ENCODE peak calls at places on chromosomes 4 and X, in four cellular contexts. I, S, B and E are unnamed samples.
A peak's percentile ranks its signal among the peaks of the same experiment; 100 is the strongest.

GRCh38 chrX:80810365-80810978 is 795 bp upstream of the BRWD3 start:
- DNase-seq in I (peak; percentile 38), S (no peak), B (no peak), E (no peak)

GRCh38 chrX:127404156-127404555 is 584.6 kb downstream of the PRR32 start:
- DNase-seq in I (no peak), S (no peak), B (no peak), E (no peak)

GRCh38 chr4:140003851-140004579 is 150.0 kb downstream of the MAML3 start:
- DNase-seq in I (no peak), S (no peak), B (no peak), E (no peak)

GRCh38 chrX:95949588-95949987 is 735.1 kb upstream of the DIAPH2 start:
- DNase-seq in I (no peak), S (no peak), B (no peak), E (no peak)

GRCh38 chr4:88605744-88606143 is 13.5 kb downstream of the HERC3 start:
- DNase-seq in I (no peak), S (no peak), B (peak; percentile 7), E (no peak)

GRCh38 chr4:151604238-151604637 is 156.6 kb downstream of the GATB start:
- DNase-seq in I (peak; percentile 38), S (no peak), B (no peak), E (no peak)

GRCh38 chr4:140641789-140642439 is 73.2 kb upstream of the UCP1 start:
- DNase-seq in I (peak; percentile 85), S (no peak), B (no peak), E (no peak)

GRCh38 chrX:12975999-12976558 is 1.2 kb downstream of the TMSB4X start:
- DNase-seq in I (peak; percentile 52), S (peak; percentile 32), B (peak; percentile 74), E (no peak)

GRCh38 chr4:8200302-8200975 is 1.3 kb downstream of the SH3TC1 start:
- DNase-seq in I (no peak), S (no peak), B (no peak), E (no peak)

GRCh38 chr4:6272863-6273660 is 3.4 kb downstream of the WFS1 start:
- DNase-seq in I (peak; percentile 56), S (no peak), B (no peak), E (no peak)

GRCh38 chr4:4580494-4580893 is 38.6 kb upstream of the STX18 start:
- DNase-seq in I (no peak), S (no peak), B (no peak), E (no peak)

GRCh38 chrX:29858714-29859113 is 356.6 kb upstream of the MAGEB2 start:
- DNase-seq in I (no peak), S (no peak), B (no peak), E (no peak)

GRCh38 chr4:182567119-182567518 is 323.9 kb downstream of the TENM3 start:
- DNase-seq in I (peak; percentile 53), S (no peak), B (no peak), E (no peak)

GRCh38 chrX:11791090-11791489 is 33.1 kb downstream of the MSL3 start:
- DNase-seq in I (peak; percentile 13), S (no peak), B (no peak), E (no peak)

GRCh38 chr4:122346036-122346435 is 32.8 kb upstream of the ADAD1 start:
- DNase-seq in I (no peak), S (no peak), B (no peak), E (no peak)

GRCh38 chr4:10983274-10983673 is 298.7 kb upstream of the CLNK start:
- DNase-seq in I (peak; percentile 89), S (no peak), B (no peak), E (no peak)

GRCh38 chr4:101291198-101291597 is 56.1 kb downstream of the PPP3CA start:
- DNase-seq in I (no peak), S (no peak), B (no peak), E (no peak)

GRCh38 chr4:3663791-3664190 is 102.4 kb upstream of the ADRA2C start:
- DNase-seq in I (no peak), S (no peak), B (no peak), E (no peak)

GRCh38 chr4:118954246-118954645 is 65.6 kb downstream of the SYNPO2 start:
- DNase-seq in I (no peak), S (no peak), B (no peak), E (no peak)

GRCh38 chr4:155399974-155400697 is 23.4 kb upstream of the MAP9 start:
- DNase-seq in I (no peak), S (no peak), B (no peak), E (no peak)

GRCh38 chrX:71198066-71198465 is 25.0 kb upstream of the GJB1 start:
- DNase-seq in I (no peak), S (no peak), B (peak; percentile 15), E (no peak)

GRCh38 chr4:108166441-108167315 is 2.1 kb downstream of the LEF1 start:
- DNase-seq in I (peak; percentile 88), S (peak; percentile 50), B (no peak), E (peak; percentile 55)

GRCh38 chr4:141724646-141725045 is 88.3 kb downstream of the IL15 start:
- DNase-seq in I (no peak), S (no peak), B (no peak), E (no peak)

GRCh38 chr4:153467154-153467896 is 1.2 kb downstream of the TMEM131L start:
- DNase-seq in I (peak; percentile 71), S (peak; percentile 40), B (peak; percentile 18), E (peak; percentile 11)

GRCh38 chr4:143358923-143359694 is 22.4 kb downstream of the GAB1 start:
- DNase-seq in I (no peak), S (no peak), B (peak; percentile 40), E (no peak)

GRCh38 chr4:43130228-43131021 is 237.9 kb downstream of the GRXCR1 start:
- DNase-seq in I (no peak), S (no peak), B (no peak), E (no peak)

GRCh38 chr4:123597586-123597985 is 201.0 kb downstream of the SPRY1 start:
- DNase-seq in I (peak; percentile 49), S (no peak), B (no peak), E (no peak)

GRCh38 chrX:37667141-37667540 is 18.4 kb upstream of the XK start:
- DNase-seq in I (no peak), S (no peak), B (no peak), E (no peak)

GRCh38 chr4:10085828-10086505 is 30.6 kb downstream of the WDR1 start:
- DNase-seq in I (no peak), S (no peak), B (no peak), E (no peak)

GRCh38 chr4:6019316-6020263 is 1.4 kb upstream of the C4orf50 start:
- DNase-seq in I (peak; percentile 85), S (peak; percentile 25), B (no peak), E (peak; percentile 4)

GRCh38 chr4:163495900-163496299 is 1.4 kb downstream of the TMA16 start:
- DNase-seq in I (no peak), S (no peak), B (no peak), E (no peak)

GRCh38 chr4:3384771-3385701 is 56.7 kb upstream of the HGFAC start:
- DNase-seq in I (no peak), S (no peak), B (no peak), E (no peak)

GRCh38 chr4:82898322-82899243 is 2.0 kb upstream of the THAP9 start:
- DNase-seq in I (peak; percentile 36), S (no peak), B (no peak), E (no peak)

GRCh38 chr4:74284074-74284473 is 24.2 kb upstream of the EPGN start:
- DNase-seq in I (no peak), S (no peak), B (no peak), E (no peak)

GRCh38 chrX:38166478-38167083 is 54.1 kb downstream of the SRPX start:
- DNase-seq in I (peak; percentile 24), S (no peak), B (no peak), E (no peak)

GRCh38 chr4:48944252-48944651 is 37.7 kb upstream of the OCIAD2 start:
- DNase-seq in I (peak; percentile 69), S (no peak), B (no peak), E (no peak)

GRCh38 chr4:176708771-176709311 is 83.9 kb downstream of the VEGFC start:
- DNase-seq in I (no peak), S (no peak), B (no peak), E (no peak)

GRCh38 chr4:153592090-153592489 is 92.0 kb upstream of the TLR2 start:
- DNase-seq in I (no peak), S (no peak), B (no peak), E (no peak)

GRCh38 chr4:144174401-144175067 is 34.0 kb upstream of the GYPA start:
- DNase-seq in I (peak; percentile 62), S (no peak), B (peak; percentile 5), E (peak; percentile 0)

GRCh38 chr4:177041356-177041755 is 248.6 kb upstream of the VEGFC start:
- DNase-seq in I (no peak), S (no peak), B (no peak), E (no peak)